ENCODE peak calls at places on chromosomes 2 and 18, in ten cellular contexts. One of them, this sample, is unnamed.

GRCh38 chr2:68251855-68252406 is 401 bp downstream of the PPP3R1 start:
- DNase-seq in HS-5: no peak
- DNase-seq in kidney: peak
- DNase-seq in HFFc6: no peak
- DNase-seq in iris pigment epithelial cell: no peak
- DNase-seq in ovary: peak
- DNase-seq in amniotic epithelial cell: no peak
- DNase-seq in naive thymus-derived CD8-positive, alpha-beta T cell: peak
- DNase-seq in stimulated activated CD4-positive, alpha-beta T cell treated with anti-CD3 and anti-CD28 coated beads, Interleukin-1b, Interleukin-23, amount 100 ng/mL, for 1 hour: no peak
- DNase-seq in NCI-H1417: peak
- DNase-seq in this sample: peak

GRCh38 chr2:192208848-192209247 is 14.1 kb upstream of the TMEFF2 start:
- DNase-seq in HS-5: peak
- DNase-seq in kidney: no peak
- DNase-seq in HFFc6: no peak
- DNase-seq in iris pigment epithelial cell: peak
- DNase-seq in ovary: no peak
- DNase-seq in amniotic epithelial cell: no peak
- DNase-seq in naive thymus-derived CD8-positive, alpha-beta T cell: no peak
- DNase-seq in stimulated activated CD4-positive, alpha-beta T cell treated with anti-CD3 and anti-CD28 coated beads, Interleukin-1b, Interleukin-23, amount 100 ng/mL, for 1 hour: no peak
- DNase-seq in NCI-H1417: no peak
- DNase-seq in this sample: no peak

GRCh38 chr2:164439885-164440284 is 181.4 kb downstream of the GRB14 start:
- DNase-seq in HS-5: no peak
- DNase-seq in kidney: no peak
- DNase-seq in HFFc6: no peak
- DNase-seq in iris pigment epithelial cell: no peak
- DNase-seq in ovary: no peak
- DNase-seq in amniotic epithelial cell: no peak
- DNase-seq in naive thymus-derived CD8-positive, alpha-beta T cell: no peak
- DNase-seq in stimulated activated CD4-positive, alpha-beta T cell treated with anti-CD3 and anti-CD28 coated beads, Interleukin-1b, Interleukin-23, amount 100 ng/mL, for 1 hour: no peak
- DNase-seq in NCI-H1417: no peak
- DNase-seq in this sample: no peak

GRCh38 chr2:75798624-75799023 is 87.9 kb upstream of the GCFC2 start:
- DNase-seq in HS-5: no peak
- DNase-seq in kidney: no peak
- DNase-seq in HFFc6: no peak
- DNase-seq in iris pigment epithelial cell: no peak
- DNase-seq in ovary: no peak
- DNase-seq in amniotic epithelial cell: no peak
- DNase-seq in naive thymus-derived CD8-positive, alpha-beta T cell: no peak
- DNase-seq in stimulated activated CD4-positive, alpha-beta T cell treated with anti-CD3 and anti-CD28 coated beads, Interleukin-1b, Interleukin-23, amount 100 ng/mL, for 1 hour: no peak
- DNase-seq in NCI-H1417: no peak
- DNase-seq in this sample: no peak

GRCh38 chr2:146624429-146624828 is 1220.4 kb upstream of the ACVR2A start:
- DNase-seq in HS-5: no peak
- DNase-seq in kidney: no peak
- DNase-seq in HFFc6: no peak
- DNase-seq in iris pigment epithelial cell: no peak
- DNase-seq in ovary: no peak
- DNase-seq in amniotic epithelial cell: no peak
- DNase-seq in naive thymus-derived CD8-positive, alpha-beta T cell: no peak
- DNase-seq in stimulated activated CD4-positive, alpha-beta T cell treated with anti-CD3 and anti-CD28 coated beads, Interleukin-1b, Interleukin-23, amount 100 ng/mL, for 1 hour: no peak
- DNase-seq in NCI-H1417: no peak
- DNase-seq in this sample: no peak

GRCh38 chr2:144596074-144596871 is 76.4 kb upstream of the ZEB2 start:
- DNase-seq in HS-5: no peak
- DNase-seq in kidney: no peak
- DNase-seq in HFFc6: peak
- DNase-seq in iris pigment epithelial cell: peak
- DNase-seq in ovary: no peak
- DNase-seq in amniotic epithelial cell: peak
- DNase-seq in naive thymus-derived CD8-positive, alpha-beta T cell: no peak
- DNase-seq in stimulated activated CD4-positive, alpha-beta T cell treated with anti-CD3 and anti-CD28 coated beads, Interleukin-1b, Interleukin-23, amount 100 ng/mL, for 1 hour: no peak
- DNase-seq in NCI-H1417: no peak
- DNase-seq in this sample: no peak

GRCh38 chr2:43192939-43193651 is 33.3 kb downstream of the ZFP36L2 start:
- DNase-seq in HS-5: no peak
- DNase-seq in kidney: no peak
- DNase-seq in HFFc6: no peak
- DNase-seq in iris pigment epithelial cell: no peak
- DNase-seq in ovary: no peak
- DNase-seq in amniotic epithelial cell: no peak
- DNase-seq in naive thymus-derived CD8-positive, alpha-beta T cell: no peak
- DNase-seq in stimulated activated CD4-positive, alpha-beta T cell treated with anti-CD3 and anti-CD28 coated beads, Interleukin-1b, Interleukin-23, amount 100 ng/mL, for 1 hour: no peak
- DNase-seq in NCI-H1417: no peak
- DNase-seq in this sample: no peak

GRCh38 chr2:169526451-169526850 is 16.9 kb downstream of the KLHL41 start:
- DNase-seq in HS-5: no peak
- DNase-seq in kidney: no peak
- DNase-seq in HFFc6: no peak
- DNase-seq in iris pigment epithelial cell: peak
- DNase-seq in ovary: no peak
- DNase-seq in amniotic epithelial cell: no peak
- DNase-seq in naive thymus-derived CD8-positive, alpha-beta T cell: no peak
- DNase-seq in stimulated activated CD4-positive, alpha-beta T cell treated with anti-CD3 and anti-CD28 coated beads, Interleukin-1b, Interleukin-23, amount 100 ng/mL, for 1 hour: no peak
- DNase-seq in NCI-H1417: no peak
- DNase-seq in this sample: no peak

GRCh38 chr2:147297820-147298219 is 547.0 kb upstream of the ACVR2A start:
- DNase-seq in HS-5: no peak
- DNase-seq in kidney: no peak
- DNase-seq in HFFc6: no peak
- DNase-seq in iris pigment epithelial cell: no peak
- DNase-seq in ovary: no peak
- DNase-seq in amniotic epithelial cell: no peak
- DNase-seq in naive thymus-derived CD8-positive, alpha-beta T cell: no peak
- DNase-seq in stimulated activated CD4-positive, alpha-beta T cell treated with anti-CD3 and anti-CD28 coated beads, Interleukin-1b, Interleukin-23, amount 100 ng/mL, for 1 hour: no peak
- DNase-seq in NCI-H1417: no peak
- DNase-seq in this sample: no peak

GRCh38 chr2:25042321-25043240 is 705 bp downstream of the EFR3B start:
- DNase-seq in HS-5: no peak
- DNase-seq in kidney: peak
- DNase-seq in HFFc6: peak
- DNase-seq in iris pigment epithelial cell: peak
- DNase-seq in ovary: peak
- DNase-seq in amniotic epithelial cell: peak
- DNase-seq in naive thymus-derived CD8-positive, alpha-beta T cell: no peak
- DNase-seq in stimulated activated CD4-positive, alpha-beta T cell treated with anti-CD3 and anti-CD28 coated beads, Interleukin-1b, Interleukin-23, amount 100 ng/mL, for 1 hour: no peak
- DNase-seq in NCI-H1417: peak
- DNase-seq in this sample: peak

GRCh38 chr2:232479341-232480200 is 8.1 kb downstream of the ECEL1 start:
- DNase-seq in HS-5: no peak
- DNase-seq in kidney: peak
- DNase-seq in HFFc6: no peak
- DNase-seq in iris pigment epithelial cell: no peak
- DNase-seq in ovary: peak
- DNase-seq in amniotic epithelial cell: no peak
- DNase-seq in naive thymus-derived CD8-positive, alpha-beta T cell: peak
- DNase-seq in stimulated activated CD4-positive, alpha-beta T cell treated with anti-CD3 and anti-CD28 coated beads, Interleukin-1b, Interleukin-23, amount 100 ng/mL, for 1 hour: no peak
- DNase-seq in NCI-H1417: no peak
- DNase-seq in this sample: no peak

GRCh38 chr2:109129921-109130725 is 1.1 kb downstream of the SH3RF3 start:
- DNase-seq in HS-5: no peak
- DNase-seq in kidney: no peak
- DNase-seq in HFFc6: no peak
- DNase-seq in iris pigment epithelial cell: peak
- DNase-seq in ovary: peak
- DNase-seq in amniotic epithelial cell: peak
- DNase-seq in naive thymus-derived CD8-positive, alpha-beta T cell: peak
- DNase-seq in stimulated activated CD4-positive, alpha-beta T cell treated with anti-CD3 and anti-CD28 coated beads, Interleukin-1b, Interleukin-23, amount 100 ng/mL, for 1 hour: no peak
- DNase-seq in NCI-H1417: peak
- DNase-seq in this sample: peak

GRCh38 chr2:225030089-225030653 is 12.1 kb downstream of the DOCK10 start:
- DNase-seq in HS-5: no peak
- DNase-seq in kidney: no peak
- DNase-seq in HFFc6: no peak
- DNase-seq in iris pigment epithelial cell: no peak
- DNase-seq in ovary: no peak
- DNase-seq in amniotic epithelial cell: no peak
- DNase-seq in naive thymus-derived CD8-positive, alpha-beta T cell: no peak
- DNase-seq in stimulated activated CD4-positive, alpha-beta T cell treated with anti-CD3 and anti-CD28 coated beads, Interleukin-1b, Interleukin-23, amount 100 ng/mL, for 1 hour: no peak
- DNase-seq in NCI-H1417: no peak
- DNase-seq in this sample: no peak

GRCh38 chr2:121699421-121700328 is 37.0 kb downstream of the NIFK start:
- DNase-seq in HS-5: peak
- DNase-seq in kidney: peak
- DNase-seq in HFFc6: peak
- DNase-seq in iris pigment epithelial cell: peak
- DNase-seq in ovary: no peak
- DNase-seq in amniotic epithelial cell: peak
- DNase-seq in naive thymus-derived CD8-positive, alpha-beta T cell: peak
- DNase-seq in stimulated activated CD4-positive, alpha-beta T cell treated with anti-CD3 and anti-CD28 coated beads, Interleukin-1b, Interleukin-23, amount 100 ng/mL, for 1 hour: peak
- DNase-seq in NCI-H1417: no peak
- DNase-seq in this sample: peak

GRCh38 chr18:35117951-35118411 is 76.8 kb downstream of the MAPRE2 start:
- DNase-seq in HS-5: no peak
- DNase-seq in kidney: no peak
- DNase-seq in HFFc6: peak
- DNase-seq in iris pigment epithelial cell: peak
- DNase-seq in ovary: no peak
- DNase-seq in amniotic epithelial cell: peak
- DNase-seq in naive thymus-derived CD8-positive, alpha-beta T cell: no peak
- DNase-seq in stimulated activated CD4-positive, alpha-beta T cell treated with anti-CD3 and anti-CD28 coated beads, Interleukin-1b, Interleukin-23, amount 100 ng/mL, for 1 hour: no peak
- DNase-seq in NCI-H1417: no peak
- DNase-seq in this sample: no peak

GRCh38 chr2:19796036-19796703 is 105.6 kb downstream of the TTC32 start:
- DNase-seq in HS-5: no peak
- DNase-seq in kidney: no peak
- DNase-seq in HFFc6: peak
- DNase-seq in iris pigment epithelial cell: no peak
- DNase-seq in ovary: no peak
- DNase-seq in amniotic epithelial cell: peak
- DNase-seq in naive thymus-derived CD8-positive, alpha-beta T cell: no peak
- DNase-seq in stimulated activated CD4-positive, alpha-beta T cell treated with anti-CD3 and anti-CD28 coated beads, Interleukin-1b, Interleukin-23, amount 100 ng/mL, for 1 hour: no peak
- DNase-seq in NCI-H1417: no peak
- DNase-seq in this sample: no peak

GRCh38 chr2:237558918-237559645 is 7.3 kb upstream of the PRLH start:
- DNase-seq in HS-5: no peak
- DNase-seq in kidney: peak
- DNase-seq in HFFc6: peak
- DNase-seq in iris pigment epithelial cell: peak
- DNase-seq in ovary: peak
- DNase-seq in amniotic epithelial cell: peak
- DNase-seq in naive thymus-derived CD8-positive, alpha-beta T cell: peak
- DNase-seq in stimulated activated CD4-positive, alpha-beta T cell treated with anti-CD3 and anti-CD28 coated beads, Interleukin-1b, Interleukin-23, amount 100 ng/mL, for 1 hour: no peak
- DNase-seq in NCI-H1417: peak
- DNase-seq in this sample: peak

GRCh38 chr18:26729439-26729838 is 136.1 kb downstream of the AQP4 start:
- DNase-seq in HS-5: no peak
- DNase-seq in kidney: no peak
- DNase-seq in HFFc6: no peak
- DNase-seq in iris pigment epithelial cell: no peak
- DNase-seq in ovary: no peak
- DNase-seq in amniotic epithelial cell: no peak
- DNase-seq in naive thymus-derived CD8-positive, alpha-beta T cell: no peak
- DNase-seq in stimulated activated CD4-positive, alpha-beta T cell treated with anti-CD3 and anti-CD28 coated beads, Interleukin-1b, Interleukin-23, amount 100 ng/mL, for 1 hour: no peak
- DNase-seq in NCI-H1417: no peak
- DNase-seq in this sample: no peak

GRCh38 chr2:204576580-204576979 is 31.3 kb downstream of the PARD3B start:
- DNase-seq in HS-5: no peak
- DNase-seq in kidney: no peak
- DNase-seq in HFFc6: no peak
- DNase-seq in iris pigment epithelial cell: no peak
- DNase-seq in ovary: no peak
- DNase-seq in amniotic epithelial cell: peak
- DNase-seq in naive thymus-derived CD8-positive, alpha-beta T cell: no peak
- DNase-seq in stimulated activated CD4-positive, alpha-beta T cell treated with anti-CD3 and anti-CD28 coated beads, Interleukin-1b, Interleukin-23, amount 100 ng/mL, for 1 hour: no peak
- DNase-seq in NCI-H1417: no peak
- DNase-seq in this sample: no peak

GRCh38 chr2:132645176-132645575 is 24.8 kb downstream of the LYPD1 start:
- DNase-seq in HS-5: no peak
- DNase-seq in kidney: no peak
- DNase-seq in HFFc6: no peak
- DNase-seq in iris pigment epithelial cell: no peak
- DNase-seq in ovary: no peak
- DNase-seq in amniotic epithelial cell: no peak
- DNase-seq in naive thymus-derived CD8-positive, alpha-beta T cell: no peak
- DNase-seq in stimulated activated CD4-positive, alpha-beta T cell treated with anti-CD3 and anti-CD28 coated beads, Interleukin-1b, Interleukin-23, amount 100 ng/mL, for 1 hour: no peak
- DNase-seq in NCI-H1417: peak
- DNase-seq in this sample: no peak

GRCh38 chr2:101831351-101831865 is 133.9 kb downstream of the MAP4K4 start:
- DNase-seq in HS-5: no peak
- DNase-seq in kidney: peak
- DNase-seq in HFFc6: peak
- DNase-seq in iris pigment epithelial cell: peak
- DNase-seq in ovary: peak
- DNase-seq in amniotic epithelial cell: peak
- DNase-seq in naive thymus-derived CD8-positive, alpha-beta T cell: peak
- DNase-seq in stimulated activated CD4-positive, alpha-beta T cell treated with anti-CD3 and anti-CD28 coated beads, Interleukin-1b, Interleukin-23, amount 100 ng/mL, for 1 hour: peak
- DNase-seq in NCI-H1417: peak
- DNase-seq in this sample: peak

GRCh38 chr2:101717041-101717817 is 19.7 kb downstream of the MAP4K4 start:
- DNase-seq in HS-5: no peak
- DNase-seq in kidney: no peak
- DNase-seq in HFFc6: no peak
- DNase-seq in iris pigment epithelial cell: no peak
- DNase-seq in ovary: no peak
- DNase-seq in amniotic epithelial cell: no peak
- DNase-seq in naive thymus-derived CD8-positive, alpha-beta T cell: peak
- DNase-seq in stimulated activated CD4-positive, alpha-beta T cell treated with anti-CD3 and anti-CD28 coated beads, Interleukin-1b, Interleukin-23, amount 100 ng/mL, for 1 hour: no peak
- DNase-seq in NCI-H1417: no peak
- DNase-seq in this sample: peak

GRCh38 chr2:207046642-207047213 is 107.4 kb downstream of the CPO start:
- DNase-seq in HS-5: peak
- DNase-seq in kidney: no peak
- DNase-seq in HFFc6: no peak
- DNase-seq in iris pigment epithelial cell: peak
- DNase-seq in ovary: peak
- DNase-seq in amniotic epithelial cell: peak
- DNase-seq in naive thymus-derived CD8-positive, alpha-beta T cell: no peak
- DNase-seq in stimulated activated CD4-positive, alpha-beta T cell treated with anti-CD3 and anti-CD28 coated beads, Interleukin-1b, Interleukin-23, amount 100 ng/mL, for 1 hour: no peak
- DNase-seq in NCI-H1417: no peak
- DNase-seq in this sample: no peak

GRCh38 chr2:16204791-16205620 is 264.7 kb downstream of the MYCN start:
- DNase-seq in HS-5: no peak
- DNase-seq in kidney: no peak
- DNase-seq in HFFc6: no peak
- DNase-seq in iris pigment epithelial cell: no peak
- DNase-seq in ovary: no peak
- DNase-seq in amniotic epithelial cell: no peak
- DNase-seq in naive thymus-derived CD8-positive, alpha-beta T cell: no peak
- DNase-seq in stimulated activated CD4-positive, alpha-beta T cell treated with anti-CD3 and anti-CD28 coated beads, Interleukin-1b, Interleukin-23, amount 100 ng/mL, for 1 hour: no peak
- DNase-seq in NCI-H1417: no peak
- DNase-seq in this sample: no peak

GRCh38 chr2:10948165-10948564 is 36.4 kb downstream of the KCNF1 start:
- DNase-seq in HS-5: no peak
- DNase-seq in kidney: no peak
- DNase-seq in HFFc6: no peak
- DNase-seq in iris pigment epithelial cell: no peak
- DNase-seq in ovary: no peak
- DNase-seq in amniotic epithelial cell: no peak
- DNase-seq in naive thymus-derived CD8-positive, alpha-beta T cell: no peak
- DNase-seq in stimulated activated CD4-positive, alpha-beta T cell treated with anti-CD3 and anti-CD28 coated beads, Interleukin-1b, Interleukin-23, amount 100 ng/mL, for 1 hour: no peak
- DNase-seq in NCI-H1417: no peak
- DNase-seq in this sample: no peak

GRCh38 chr2:105644174-105644980 is 100.3 kb upstream of the NCK2 start:
- DNase-seq in HS-5: no peak
- DNase-seq in kidney: no peak
- DNase-seq in HFFc6: no peak
- DNase-seq in iris pigment epithelial cell: peak
- DNase-seq in ovary: no peak
- DNase-seq in amniotic epithelial cell: no peak
- DNase-seq in naive thymus-derived CD8-positive, alpha-beta T cell: no peak
- DNase-seq in stimulated activated CD4-positive, alpha-beta T cell treated with anti-CD3 and anti-CD28 coated beads, Interleukin-1b, Interleukin-23, amount 100 ng/mL, for 1 hour: no peak
- DNase-seq in NCI-H1417: no peak
- DNase-seq in this sample: no peak

This sample was measured in CD8-positive, alpha-beta memory T cell.